ENCODE peak calls at places on chromosomes 13 and 19, in five cellular contexts. N is GM18507; M is Kasumi-1; W is activated CD4-positive, CD25-positive, alpha-beta regulatory T cell; S is NCI-H2029. H is an unnamed sample.
A peak's percentile ranks its signal among the peaks of the same experiment; 100 is the strongest.

GRCh38 chr13:113929628-113930615 is 44.0 kb downstream of the C13orf46 start:
- DNase-seq in S (no peak), M (no peak), W (no peak), N (no peak), H (no peak)

GRCh38 chr13:95403349-95404140 is 102.3 kb upstream of the ABCC4 start:
- DNase-seq in W (peak; percentile 1), S (no peak), N (no peak), M (no peak), H (peak; percentile 16)

GRCh38 chr19:604355-604754 is 14.7 kb downstream of the HCN2 start:
- DNase-seq in N (no peak), W (peak; percentile 16), M (no peak), S (peak; percentile 29), H (no peak)

GRCh38 chr19:39413269-39413902 is 917 bp downstream of the PLEKHG2 start:
- DNase-seq in M (peak; percentile 39), W (no peak), S (no peak), N (no peak), H (peak; percentile 75)

GRCh38 chr13:49421391-49421790 is 22.5 kb downstream of the CAB39L start:
- DNase-seq in N (peak; percentile 23), W (no peak), M (no peak), S (no peak), H (peak; percentile 17)

GRCh38 chr13:99417151-99417820 is 84.0 kb upstream of the TM9SF2 start:
- DNase-seq in W (no peak), S (no peak), M (no peak), N (no peak), H (no peak)

GRCh38 chr13:32660227-32660626 is 74.0 kb downstream of the PDS5B start:
- DNase-seq in W (no peak), S (peak; percentile 20), M (no peak), N (no peak), H (no peak)

GRCh38 chr19:39506944-39507714 is 7.8 kb upstream of the SELENOV start:
- DNase-seq in N (peak; percentile 78), M (peak; percentile 74), W (no peak), S (peak; percentile 23), H (peak; percentile 78)

GRCh38 chr19:17001603-17002183 is 24.9 kb downstream of the CPAMD8 start:
- DNase-seq in W (peak; percentile 14), N (no peak), M (no peak), S (no peak), H (no peak)

GRCh38 chr13:60411983-60412382 is 15.0 kb downstream of the TDRD3 start:
- DNase-seq in S (no peak), W (no peak), M (no peak), N (no peak), H (no peak)

GRCh38 chr19:1063030-1063908 is 3.7 kb upstream of the ARHGAP45 start:
- DNase-seq in M (no peak), S (peak; percentile 45), W (peak; percentile 32), N (no peak), H (peak; percentile 53)

GRCh38 chr13:109840201-109840892 is 54.0 kb upstream of the IRS2 start:
- DNase-seq in N (no peak), W (no peak), S (no peak), M (peak; percentile 43), H (no peak)

GRCh38 chr19:52170863-52171320 is 529 bp downstream of the ZNF836 start:
- DNase-seq in W (no peak), N (no peak), M (no peak), S (no peak), H (peak; percentile 26)

GRCh38 chr19:53977429-53977990 is 13.9 kb upstream of the CACNG6 start:
- DNase-seq in S (peak; percentile 11), M (peak; percentile 82), W (peak; percentile 33), N (no peak), H (peak; percentile 95)

GRCh38 chr13:37134411-37135041 is 29.1 kb upstream of the CSNK1A1L start:
- DNase-seq in M (no peak), S (no peak), N (no peak), W (no peak), H (peak; percentile 71)

GRCh38 chr13:36858285-36858684 is 39.3 kb downstream of the RFXAP start:
- DNase-seq in N (no peak), M (peak; percentile 42), S (no peak), W (no peak), H (peak; percentile 84)

H was measured in dermis blood vessel endothelial cell.